ENCODE peak calls at places on chromosomes 16 and 17, in six cellular contexts. V is DND-41; G is CD4-positive, CD25-positive, alpha-beta regulatory T cell; A is vagina; E is esophagus muscularis mucosa; M is spleen. Q is an unnamed sample. For H3K4me1, the result is how much of the 10 kb centered on the place peaks cover.

GRCh38 chr16:85319984-85320440 is 207.7 kb upstream of the CIBAR2 start:
- DNase-seq in E (no peak), A (no peak), V (no peak), G (no peak), M (no peak), Q (no peak)

GRCh38 chr16:86714166-86714565 is 135.8 kb downstream of the FOXL1 start:
- DNase-seq in M (no peak), A (no peak), G (no peak), V (no peak), E (no peak), Q (no peak)

GRCh38 chr17:66540131-66540781 is 237.8 kb downstream of the PRKCA start:
- DNase-seq in G (no peak), E (no peak), A (no peak), V (peak), M (no peak), Q (no peak)

GRCh38 chr17:65183736-65184135 is 46.6 kb downstream of the RGS9 start:
- DNase-seq in E (no peak), V (no peak), M (no peak), A (no peak), G (no peak), Q (no peak)

GRCh38 chr16:679808-680624 is at the start of gene STUB1:
- DNase-seq in E (peak), G (peak), A (no peak), M (peak), V (peak), Q (peak)

GRCh38 chr17:43695968-43696865 is 34.5 kb upstream of the MEOX1 start:
- DNase-seq in M (no peak), A (no peak), E (no peak), V (no peak), G (no peak), Q (no peak)

GRCh38 chr16:4391635-4392381 is 20.2 kb downstream of the VASN start:
- DNase-seq in A (no peak), V (peak), G (no peak), M (peak), E (no peak), Q (no peak)

GRCh38 chr17:10156579-10157488 is 41.6 kb downstream of the GAS7 start:
- DNase-seq in E (peak), G (no peak), M (peak), A (peak), V (peak), Q (no peak)

GRCh38 chr17:9241371-9241712 is 220.0 kb downstream of the NTN1 start:
- DNase-seq in M (no peak), A (no peak), G (no peak), V (no peak), E (no peak), Q (no peak)

GRCh38 chr16:84465154-84465553 is 39.3 kb downstream of the MEAK7 start:
- DNase-seq in M (peak), A (no peak), V (no peak), G (no peak), E (no peak), Q (no peak)

GRCh38 chr16:11232852-11233726 is 22.9 kb downstream of the SOCS1 start:
- DNase-seq in M (peak), A (no peak), G (peak), E (no peak), V (peak), Q (peak)

GRCh38 chr17:77151236-77151635 is 10.5 kb downstream of the SEC14L1 start:
- DNase-seq in A (no peak), V (no peak), E (no peak), M (no peak), G (no peak), Q (no peak)

GRCh38 chr16:69706975-69707340 is 19.4 kb downstream of the NQO1 start:
- DNase-seq in E (peak), M (no peak), A (no peak), G (no peak), V (no peak), Q (no peak)

GRCh38 chr17:13287226-13287625 is 269.4 kb upstream of the ELAC2 start:
- DNase-seq in E (no peak), A (no peak), G (no peak), M (no peak), V (no peak), Q (no peak)

GRCh38 chr17:58577696-58578095 is 63.3 kb upstream of the MTMR4 start:
- DNase-seq in A (no peak), E (no peak), M (peak), G (peak), V (peak), Q (peak)

DNA sequence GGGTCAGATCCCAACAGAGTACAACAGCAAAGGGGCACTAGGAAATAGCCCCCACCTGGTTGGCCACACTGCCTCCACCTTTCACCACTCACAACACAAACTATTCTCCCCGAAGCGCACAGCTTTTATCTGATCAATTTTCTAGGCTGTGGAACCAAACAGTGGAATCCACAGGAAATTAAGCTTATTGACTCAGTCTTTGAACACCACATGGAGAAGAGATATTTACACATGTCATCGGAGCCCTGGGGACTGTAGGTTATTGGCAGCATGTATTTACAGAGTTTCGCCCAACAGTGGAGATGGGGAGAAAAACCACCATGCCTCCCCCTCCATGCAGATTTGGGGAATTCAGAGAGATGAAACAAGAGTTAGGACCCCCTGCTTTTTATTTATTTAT is 154.8 kb downstream of the XYLT1 start:
- DNase-seq in V (no peak), M (no peak), A (no peak), G (no peak), E (no peak), Q (no peak)
- H3K4me1 ChIP-seq in V (under half), M (under half), A (half or more), G (under half), E (half or more), Q (under half)

GRCh38 chr16:14527411-14528044 is 102.5 kb downstream of the PARN start:
- DNase-seq in G (no peak), V (no peak), A (no peak), E (no peak), M (no peak), Q (no peak)

GRCh38 chr16:14530046-14530445 is 100.0 kb downstream of the PARN start:
- DNase-seq in M (no peak), G (no peak), V (no peak), A (no peak), E (no peak), Q (no peak)

GRCh38 chr16:14531101-14531500 is 99.0 kb downstream of the PARN start:
- DNase-seq in V (no peak), G (no peak), A (no peak), M (no peak), E (no peak), Q (no peak)

GRCh38 chr16:14528306-14528948 is 101.6 kb downstream of the PARN start:
- DNase-seq in M (no peak), G (no peak), E (no peak), V (no peak), A (no peak), Q (no peak)

GRCh38 chr16:14529010-14529669 is 100.9 kb downstream of the PARN start:
- DNase-seq in E (peak), M (no peak), A (peak), V (peak), G (peak), Q (peak)
- H3K4me3 ChIP-seq in E (peak), M (no peak), A (peak), V (no peak), G (no peak), Q (no peak)

GRCh38 chr17:17830740-17831207 is 6.0 kb downstream of the SREBF1 start:
- DNase-seq in A (no peak), G (no peak), V (no peak), E (no peak), M (no peak), Q (no peak)
- H3K4me1 ChIP-seq in A (half or more), G (under half), V (under half), E (half or more), M (under half), Q (under half)

DNA sequence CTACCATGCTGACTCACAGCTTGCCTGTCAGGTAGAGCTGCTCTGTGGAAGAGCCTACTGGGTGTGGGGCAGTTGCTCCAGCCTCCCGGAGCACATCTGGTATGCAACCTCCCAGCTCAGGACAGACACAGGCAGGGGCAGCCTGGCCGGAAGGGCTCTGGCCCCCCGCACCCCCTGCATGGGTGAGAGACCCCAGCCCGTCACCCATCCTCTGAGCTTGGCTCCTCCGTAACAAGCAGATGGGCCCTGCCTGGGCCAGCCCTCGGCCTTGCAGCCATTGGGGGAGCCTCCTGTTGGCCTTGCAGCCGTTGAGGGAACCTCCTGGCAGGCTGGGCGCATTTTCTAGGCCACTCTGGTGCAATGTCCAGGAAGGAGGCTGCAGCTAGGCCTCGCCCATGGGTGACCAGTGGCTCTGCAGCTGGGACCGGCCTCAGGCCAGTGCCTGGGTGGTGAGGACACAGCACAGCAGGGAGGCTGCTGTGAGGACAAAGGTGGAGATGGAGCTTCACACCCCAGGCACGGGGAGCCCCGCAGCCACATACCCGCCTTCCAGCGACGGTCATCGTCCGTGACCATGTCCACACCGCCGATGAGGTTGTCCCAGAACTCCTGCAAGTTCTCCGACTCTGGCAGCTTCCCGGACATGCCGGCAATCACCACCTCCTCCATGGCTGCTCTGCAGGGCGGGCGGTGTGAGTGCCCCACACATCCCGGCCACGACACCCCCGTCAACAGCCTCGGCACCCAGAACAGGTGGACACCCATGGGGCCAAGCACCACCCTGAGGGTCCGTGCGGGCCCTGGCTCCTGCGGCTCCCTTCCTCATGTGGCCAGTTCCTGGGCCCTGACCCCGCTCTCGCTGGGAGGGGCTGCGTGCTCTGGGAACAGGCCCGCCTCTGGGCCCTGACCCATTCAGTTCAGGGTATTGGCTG is 2.0 kb downstream of the FASN start:
- DNase-seq in E (no peak), G (no peak), M (no peak), V (no peak), A (no peak), Q (no peak)
- H3K4me3 ChIP-seq in E (peak), G (no peak), M (no peak), V (peak), A (no peak), Q (no peak)

DNA sequence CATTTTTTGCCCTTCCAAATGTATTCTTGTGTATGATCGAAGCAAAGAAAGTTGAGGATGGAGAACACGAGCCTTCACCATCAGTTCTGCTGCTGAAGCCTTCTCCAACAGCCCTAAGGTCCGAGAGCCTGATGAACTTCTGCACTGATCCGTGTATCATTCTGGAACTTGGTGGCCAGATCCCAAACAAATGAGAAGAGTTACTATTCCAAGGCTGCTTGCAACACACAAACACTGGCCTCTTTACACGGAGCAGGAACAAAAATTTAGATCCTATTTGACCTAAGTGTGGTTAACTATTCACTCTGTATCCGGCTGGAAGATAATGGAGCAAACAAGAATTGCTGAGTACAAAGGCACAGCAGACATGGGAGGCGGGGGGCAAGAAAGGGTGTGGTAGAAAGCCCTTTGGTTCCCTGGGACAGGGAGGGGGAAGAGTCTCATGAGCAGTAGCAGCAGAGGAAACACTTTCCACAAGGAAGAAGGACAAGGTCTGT is 282.9 kb downstream of the SOX9 start:
- DNase-seq in E (no peak), M (no peak), G (no peak), V (no peak), A (no peak), Q (no peak)
- H3K4me1 ChIP-seq in E (under half), M (under half), G (under half), V (under half), A (under half), Q (under half)

Q was measured in CD8-positive, alpha-beta memory T cell.